ENCODE peak calls at places on chromosome 2, in ten cellular contexts. One of them, this sample, is unnamed.

GRCh38 chr2:111662771-111663470 is 221.1 kb downstream of the ANAPC1 start:
- DNase-seq in body of pancreas: no peak
- DNase-seq in heart left ventricle: no peak
- DNase-seq in stomach: no peak
- DNase-seq in thyroid gland: no peak
- DNase-seq in suprapubic skin: no peak
- DNase-seq in Peyer's patch: no peak
- DNase-seq in lower lobe of right lung: no peak
- DNase-seq in breast epithelium: no peak
- DNase-seq in CD4-positive, alpha-beta memory T cell: no peak
- DNase-seq in this sample: no peak

GRCh38 chr2:1556776-1557466 is 143.7 kb downstream of the TPO start:
- DNase-seq in body of pancreas: peak; percentile 28
- DNase-seq in heart left ventricle: no peak
- DNase-seq in stomach: no peak
- DNase-seq in thyroid gland: peak; percentile 89
- DNase-seq in suprapubic skin: no peak
- DNase-seq in Peyer's patch: no peak
- DNase-seq in lower lobe of right lung: no peak
- DNase-seq in breast epithelium: no peak
- DNase-seq in CD4-positive, alpha-beta memory T cell: no peak
- DNase-seq in this sample: no peak

GRCh38 chr2:190674966-190675650 is 26.2 kb downstream of the NAB1 start:
- DNase-seq in body of pancreas: no peak
- DNase-seq in heart left ventricle: no peak
- DNase-seq in stomach: no peak
- DNase-seq in thyroid gland: no peak
- DNase-seq in suprapubic skin: no peak
- DNase-seq in Peyer's patch: no peak
- DNase-seq in lower lobe of right lung: no peak
- DNase-seq in breast epithelium: no peak
- DNase-seq in CD4-positive, alpha-beta memory T cell: no peak
- DNase-seq in this sample: no peak

GRCh38 chr2:112714836-112715631 is 5.8 kb upstream of the NT5DC4 start:
- DNase-seq in body of pancreas: no peak
- DNase-seq in heart left ventricle: no peak
- DNase-seq in stomach: no peak
- DNase-seq in thyroid gland: no peak
- DNase-seq in suprapubic skin: no peak
- DNase-seq in Peyer's patch: no peak
- DNase-seq in lower lobe of right lung: peak; percentile 24
- DNase-seq in breast epithelium: no peak
- DNase-seq in CD4-positive, alpha-beta memory T cell: no peak
- DNase-seq in this sample: no peak

GRCh38 chr2:98070081-98070480 is 16.9 kb upstream of the VWA3B start:
- DNase-seq in body of pancreas: no peak
- DNase-seq in heart left ventricle: no peak
- DNase-seq in stomach: no peak
- DNase-seq in thyroid gland: no peak
- DNase-seq in suprapubic skin: no peak
- DNase-seq in Peyer's patch: no peak
- DNase-seq in lower lobe of right lung: no peak
- DNase-seq in breast epithelium: no peak
- DNase-seq in CD4-positive, alpha-beta memory T cell: no peak
- DNase-seq in this sample: no peak

GRCh38 chr2:143463717-143464116 is 334.5 kb downstream of the ARHGAP15 start:
- DNase-seq in body of pancreas: no peak
- DNase-seq in heart left ventricle: no peak
- DNase-seq in stomach: no peak
- DNase-seq in thyroid gland: no peak
- DNase-seq in suprapubic skin: no peak
- DNase-seq in Peyer's patch: no peak
- DNase-seq in lower lobe of right lung: no peak
- DNase-seq in breast epithelium: no peak
- DNase-seq in CD4-positive, alpha-beta memory T cell: no peak
- DNase-seq in this sample: no peak

GRCh38 chr2:149064365-149064841 is 25.9 kb downstream of the LYPD6B start:
- DNase-seq in body of pancreas: peak; percentile 42
- DNase-seq in heart left ventricle: no peak
- DNase-seq in stomach: no peak
- DNase-seq in thyroid gland: no peak
- DNase-seq in suprapubic skin: no peak
- DNase-seq in Peyer's patch: no peak
- DNase-seq in lower lobe of right lung: no peak
- DNase-seq in breast epithelium: no peak
- DNase-seq in CD4-positive, alpha-beta memory T cell: no peak
- DNase-seq in this sample: no peak

GRCh38 chr2:125312342-125312741 is 1287.3 kb downstream of the CNTNAP5 start:
- DNase-seq in body of pancreas: no peak
- DNase-seq in heart left ventricle: no peak
- DNase-seq in stomach: no peak
- DNase-seq in thyroid gland: no peak
- DNase-seq in suprapubic skin: no peak
- DNase-seq in Peyer's patch: no peak
- DNase-seq in lower lobe of right lung: no peak
- DNase-seq in breast epithelium: no peak
- DNase-seq in CD4-positive, alpha-beta memory T cell: no peak
- DNase-seq in this sample: no peak

GRCh38 chr2:101307503-101307902 is 998 bp downstream of the RNF149 start:
- DNase-seq in body of pancreas: no peak
- DNase-seq in heart left ventricle: no peak
- DNase-seq in stomach: no peak
- DNase-seq in thyroid gland: no peak
- DNase-seq in suprapubic skin: no peak
- DNase-seq in Peyer's patch: no peak
- DNase-seq in lower lobe of right lung: no peak
- DNase-seq in breast epithelium: no peak
- DNase-seq in CD4-positive, alpha-beta memory T cell: no peak
- DNase-seq in this sample: no peak

GRCh38 chr2:42906115-42906556 is 113.8 kb upstream of the HAAO start:
- DNase-seq in body of pancreas: no peak
- DNase-seq in heart left ventricle: no peak
- DNase-seq in stomach: no peak
- DNase-seq in thyroid gland: no peak
- DNase-seq in suprapubic skin: no peak
- DNase-seq in Peyer's patch: no peak
- DNase-seq in lower lobe of right lung: no peak
- DNase-seq in breast epithelium: peak; percentile 17
- DNase-seq in CD4-positive, alpha-beta memory T cell: no peak
- DNase-seq in this sample: no peak
- H3K4me3 ChIP-seq in body of pancreas: no peak overlapping the region
- H3K4me3 ChIP-seq in heart left ventricle: peak overlapping the region; percentile 10
- H3K4me3 ChIP-seq in stomach: no peak overlapping the region
- H3K4me3 ChIP-seq in thyroid gland: no peak overlapping the region
- H3K4me3 ChIP-seq in suprapubic skin: no peak overlapping the region
- H3K4me3 ChIP-seq in Peyer's patch: no peak overlapping the region
- H3K4me3 ChIP-seq in lower lobe of right lung: no peak overlapping the region
- H3K4me3 ChIP-seq in breast epithelium: no peak overlapping the region
- H3K4me3 ChIP-seq in CD4-positive, alpha-beta memory T cell: no peak overlapping the region
- H3K4me3 ChIP-seq in this sample: no peak overlapping the region

GRCh38 chr2:218234487-218234886 is 17.5 kb downstream of the ARPC2 start:
- DNase-seq in body of pancreas: no peak
- DNase-seq in heart left ventricle: no peak
- DNase-seq in stomach: no peak
- DNase-seq in thyroid gland: no peak
- DNase-seq in suprapubic skin: no peak
- DNase-seq in Peyer's patch: no peak
- DNase-seq in lower lobe of right lung: no peak
- DNase-seq in breast epithelium: no peak
- DNase-seq in CD4-positive, alpha-beta memory T cell: no peak
- DNase-seq in this sample: no peak
- H3K36me3 ChIP-seq in body of pancreas: peaks cover 9% of the 10 kb centered on the region
- H3K36me3 ChIP-seq in heart left ventricle: peaks cover 100% of the 10 kb centered on the region
- H3K36me3 ChIP-seq in stomach: peaks cover 94% of the 10 kb centered on the region
- H3K36me3 ChIP-seq in thyroid gland: peaks cover 48% of the 10 kb centered on the region
- H3K36me3 ChIP-seq in suprapubic skin: peaks cover 90% of the 10 kb centered on the region
- H3K36me3 ChIP-seq in Peyer's patch: no peaks in the 10 kb centered on the region
- H3K36me3 ChIP-seq in lower lobe of right lung: peaks cover 100% of the 10 kb centered on the region
- H3K36me3 ChIP-seq in breast epithelium: no peaks in the 10 kb centered on the region
- H3K36me3 ChIP-seq in CD4-positive, alpha-beta memory T cell: peaks cover 75% of the 10 kb centered on the region
- H3K36me3 ChIP-seq in this sample: peaks cover 38% of the 10 kb centered on the region

GRCh38 chr2:85410584-85411404 is 628 bp upstream of the CAPG start:
- DNase-seq in body of pancreas: no peak
- DNase-seq in heart left ventricle: peak; percentile 4
- DNase-seq in stomach: no peak
- DNase-seq in thyroid gland: no peak
- DNase-seq in suprapubic skin: no peak
- DNase-seq in Peyer's patch: no peak
- DNase-seq in lower lobe of right lung: no peak
- DNase-seq in breast epithelium: no peak
- DNase-seq in CD4-positive, alpha-beta memory T cell: no peak
- DNase-seq in this sample: no peak
- H3K4me3 ChIP-seq in body of pancreas: no peak overlapping the region
- H3K4me3 ChIP-seq in heart left ventricle: no peak overlapping the region
- H3K4me3 ChIP-seq in stomach: peak overlapping the region; percentile 32
- H3K4me3 ChIP-seq in thyroid gland: no peak overlapping the region
- H3K4me3 ChIP-seq in suprapubic skin: peak overlapping the region; percentile 35
- H3K4me3 ChIP-seq in Peyer's patch: no peak overlapping the region
- H3K4me3 ChIP-seq in lower lobe of right lung: peak overlapping the region; percentile 50
- H3K4me3 ChIP-seq in breast epithelium: peak overlapping the region; percentile 36
- H3K4me3 ChIP-seq in CD4-positive, alpha-beta memory T cell: no peak overlapping the region
- H3K4me3 ChIP-seq in this sample: peak overlapping the region; percentile 63

GRCh38 chr2:32522770-32523169 is 105.1 kb upstream of the TTC27 start:
- DNase-seq in body of pancreas: no peak
- DNase-seq in heart left ventricle: no peak
- DNase-seq in stomach: no peak
- DNase-seq in thyroid gland: no peak
- DNase-seq in suprapubic skin: no peak
- DNase-seq in Peyer's patch: no peak
- DNase-seq in lower lobe of right lung: no peak
- DNase-seq in breast epithelium: no peak
- DNase-seq in CD4-positive, alpha-beta memory T cell: no peak
- DNase-seq in this sample: no peak
- H3K36me3 ChIP-seq in body of pancreas: peaks cover 24% of the 10 kb centered on the region
- H3K36me3 ChIP-seq in heart left ventricle: peaks cover 94% of the 10 kb centered on the region
- H3K36me3 ChIP-seq in stomach: peaks cover 70% of the 10 kb centered on the region
- H3K36me3 ChIP-seq in thyroid gland: peaks cover 28% of the 10 kb centered on the region
- H3K36me3 ChIP-seq in suprapubic skin: peaks cover 66% of the 10 kb centered on the region
- H3K36me3 ChIP-seq in Peyer's patch: no peaks in the 10 kb centered on the region
- H3K36me3 ChIP-seq in lower lobe of right lung: peaks cover 91% of the 10 kb centered on the region
- H3K36me3 ChIP-seq in breast epithelium: no peaks in the 10 kb centered on the region
- H3K36me3 ChIP-seq in CD4-positive, alpha-beta memory T cell: peaks cover 45% of the 10 kb centered on the region
- H3K36me3 ChIP-seq in this sample: peaks cover 61% of the 10 kb centered on the region

GRCh38 chr2:218893349-218894167 is 12.9 kb downstream of the WNT10A start:
- DNase-seq in body of pancreas: no peak
- DNase-seq in heart left ventricle: no peak
- DNase-seq in stomach: no peak
- DNase-seq in thyroid gland: no peak
- DNase-seq in suprapubic skin: no peak
- DNase-seq in Peyer's patch: no peak
- DNase-seq in lower lobe of right lung: no peak
- DNase-seq in breast epithelium: no peak
- DNase-seq in CD4-positive, alpha-beta memory T cell: no peak
- DNase-seq in this sample: no peak
- H3K4me3 ChIP-seq in body of pancreas: no peak overlapping the region
- H3K4me3 ChIP-seq in heart left ventricle: no peak overlapping the region
- H3K4me3 ChIP-seq in stomach: peak overlapping the region; percentile 43
- H3K4me3 ChIP-seq in thyroid gland: no peak overlapping the region
- H3K4me3 ChIP-seq in suprapubic skin: peak overlapping the region; percentile 49
- H3K4me3 ChIP-seq in Peyer's patch: peak overlapping the region; percentile 63
- H3K4me3 ChIP-seq in lower lobe of right lung: peak overlapping the region; percentile 47
- H3K4me3 ChIP-seq in breast epithelium: peak overlapping the region; percentile 45
- H3K4me3 ChIP-seq in CD4-positive, alpha-beta memory T cell: peak overlapping the region; percentile 9
- H3K4me3 ChIP-seq in this sample: peak overlapping the region; percentile 48

GRCh38 chr2:167961536-167961935 is 285.9 kb downstream of the STK39 start:
- DNase-seq in body of pancreas: no peak
- DNase-seq in heart left ventricle: no peak
- DNase-seq in stomach: no peak
- DNase-seq in thyroid gland: no peak
- DNase-seq in suprapubic skin: no peak
- DNase-seq in Peyer's patch: no peak
- DNase-seq in lower lobe of right lung: no peak
- DNase-seq in breast epithelium: no peak
- DNase-seq in CD4-positive, alpha-beta memory T cell: no peak
- DNase-seq in this sample: no peak
- H3K36me3 ChIP-seq in body of pancreas: no peaks in the 10 kb centered on the region
- H3K36me3 ChIP-seq in heart left ventricle: peaks cover 4% of the 10 kb centered on the region
- H3K36me3 ChIP-seq in stomach: peaks cover 17% of the 10 kb centered on the region
- H3K36me3 ChIP-seq in thyroid gland: no peaks in the 10 kb centered on the region
- H3K36me3 ChIP-seq in suprapubic skin: peaks cover 3% of the 10 kb centered on the region
- H3K36me3 ChIP-seq in Peyer's patch: no peaks in the 10 kb centered on the region
- H3K36me3 ChIP-seq in lower lobe of right lung: no peaks in the 10 kb centered on the region
- H3K36me3 ChIP-seq in breast epithelium: no peaks in the 10 kb centered on the region
- H3K36me3 ChIP-seq in CD4-positive, alpha-beta memory T cell: no peaks in the 10 kb centered on the region
- H3K36me3 ChIP-seq in this sample: no peaks in the 10 kb centered on the region

This sample was measured in naive thymus-derived CD4-positive, alpha-beta T cell.